ENCODE peak calls at places on chromosomes 3 and 15, in five cellular contexts. K is BJ, Y is sigmoid colon, M is foreskin fibroblast, N is stomach. B is an unnamed sample.

GRCh38 chr3:39191103-39191502 is 1.3 kb downstream of the XIRP1 start:
- DNase-seq in K (no peak), Y (no peak), M (no peak), N (no peak), B (no peak)

GRCh38 chr15:40743921-40744809 is 10.9 kb downstream of the RMDN3 start:
- DNase-seq in K (no peak), Y (peak), M (peak), N (no peak), B (peak)

GRCh38 chr3:59334585-59334984 is 284.8 kb upstream of the CFAP20DC start:
- DNase-seq in K (peak), Y (no peak), M (no peak), N (no peak), B (no peak)

GRCh38 chr15:26867199-26868007 is 541 bp downstream of the GABRA5 start:
- DNase-seq in K (no peak), Y (no peak), M (no peak), N (no peak), B (no peak)

GRCh38 chr15:78808550-78808949 is 2.7 kb downstream of the ADAMTS7 start:
- DNase-seq in K (no peak), Y (no peak), M (peak), N (no peak), B (peak)

GRCh38 chr3:30075514-30075913 is 530.9 kb upstream of the TGFBR2 start:
- DNase-seq in K (no peak), Y (no peak), M (no peak), N (no peak), B (no peak)

GRCh38 chr15:71232411-71232810 is 117.1 kb downstream of the THSD4 start:
- DNase-seq in K (no peak), Y (no peak), M (no peak), N (no peak), B (no peak)

GRCh38 chr3:123618076-123618703 is 33.3 kb upstream of the HACD2 start:
- DNase-seq in K (no peak), Y (no peak), M (no peak), N (no peak), B (no peak)

GRCh38 chr3:38348903-38349302 is 2.3 kb downstream of the XYLB start:
- DNase-seq in K (no peak), Y (no peak), M (peak), N (no peak), B (no peak)

GRCh38 chr15:37028609-37029287 is 71.6 kb downstream of the MEIS2 start:
- DNase-seq in K (peak), Y (no peak), M (peak), N (no peak), B (no peak)

GRCh38 chr15:48358229-48358641 is 27.0 kb downstream of the DUT start:
- DNase-seq in K (no peak), Y (no peak), M (no peak), N (no peak), B (no peak)

GRCh38 chr3:168250415-168250861 is 154.7 kb upstream of the GOLIM4 start:
- DNase-seq in K (no peak), Y (no peak), M (peak), N (no peak), B (no peak)

GRCh38 chr3:4841783-4842440 is 137.3 kb upstream of the BHLHE40 start:
- DNase-seq in K (no peak), Y (no peak), M (no peak), N (no peak), B (no peak)

GRCh38 chr3:81910244-81910852 is 148.9 kb upstream of the GBE1 start:
- DNase-seq in K (no peak), Y (no peak), M (peak), N (no peak), B (peak)

GRCh38 chr15:75775296-75776074 is 62.8 kb upstream of the CSPG4 start:
- DNase-seq in K (no peak), Y (no peak), M (no peak), N (no peak), B (peak)

GRCh38 chr3:63043631-63044030 is 168.4 kb upstream of the CADPS start:
- DNase-seq in K (no peak), Y (no peak), M (no peak), N (no peak), B (no peak)

GRCh38 chr3:38555926-38556325 is 59.8 kb downstream of the EXOG start:
- DNase-seq in K (no peak), Y (peak), M (no peak), N (no peak), B (no peak)

GRCh38 chr3:194065119-194065392 is 70.9 kb upstream of the HES1 start:
- DNase-seq in K (no peak), Y (no peak), M (no peak), N (no peak), B (no peak)

GRCh38 chr15:57288926-57289650 is 87.2 kb upstream of the CGNL1 start:
- DNase-seq in K (peak), Y (no peak), M (peak), N (no peak), B (no peak)

GRCh38 chr3:81214626-81215025 is 546.8 kb downstream of the GBE1 start:
- DNase-seq in K (no peak), Y (no peak), M (peak), N (no peak), B (no peak)

GRCh38 chr3:45689787-45690145 is 570 bp downstream of the SACM1L start:
- DNase-seq in K (no peak), Y (no peak), M (no peak), N (no peak), B (no peak)

GRCh38 chr3:40741729-40742128 is 217.0 kb downstream of the ZNF621 start:
- DNase-seq in K (no peak), Y (peak), M (no peak), N (no peak), B (peak)

GRCh38 chr3:149090907-149091306 is 4.6 kb upstream of the HLTF start:
- DNase-seq in K (no peak), Y (no peak), M (no peak), N (no peak), B (no peak)

GRCh38 chr15:71195242-71195641 is 80.0 kb downstream of the THSD4 start:
- DNase-seq in K (no peak), Y (no peak), M (no peak), N (no peak), B (no peak)

GRCh38 chr3:73401058-73401457 is 223.7 kb downstream of the PDZRN3 start:
- DNase-seq in K (peak), Y (no peak), M (peak), N (no peak), B (no peak)

GRCh38 chr3:194659778-194660177 is 12.2 kb downstream of the LSG1 start:
- DNase-seq in K (no peak), Y (no peak), M (no peak), N (no peak), B (no peak)

GRCh38 chr3:31189330-31189729 is 294.9 kb upstream of the GADL1 start:
- DNase-seq in K (no peak), Y (no peak), M (no peak), N (no peak), B (no peak)

GRCh38 chr15:67202091-67202490 is 52.4 kb downstream of the AAGAB start:
- DNase-seq in K (no peak), Y (no peak), M (no peak), N (no peak), B (no peak)

GRCh38 chr3:197829397-197830045 is 38.5 kb downstream of the LRCH3 start:
- DNase-seq in K (no peak), Y (no peak), M (no peak), N (no peak), B (no peak)

GRCh38 chr3:16828815-16829214 is 55.9 kb upstream of the PLCL2 start:
- DNase-seq in K (no peak), Y (no peak), M (peak), N (peak), B (peak)

GRCh38 chr3:77345009-77345408 is 305.1 kb downstream of the ROBO2 start:
- DNase-seq in K (no peak), Y (no peak), M (no peak), N (no peak), B (no peak)

GRCh38 chr15:51076898-51077564 is 17.7 kb downstream of the TNFAIP8L3 start:
- DNase-seq in K (no peak), Y (peak), M (peak), N (peak), B (no peak)

GRCh38 chr3:17945799-17946381 is 203.5 kb upstream of the TBC1D5 start:
- DNase-seq in K (no peak), Y (no peak), M (no peak), N (no peak), B (no peak)

GRCh38 chr3:127800508-127800907 is 21.8 kb downstream of the MGLL start:
- DNase-seq in K (no peak), Y (no peak), M (peak), N (no peak), B (peak)

GRCh38 chr3:50336452-50337174 is 4.0 kb downstream of the RASSF1 start:
- DNase-seq in K (no peak), Y (no peak), M (no peak), N (peak), B (peak)

GRCh38 chr3:134037168-134037567 is 7.4 kb upstream of the SLCO2A1 start:
- DNase-seq in K (no peak), Y (peak), M (no peak), N (no peak), B (no peak)

GRCh38 chr15:26472661-26473060 is 300.2 kb downstream of the GABRB3 start:
- DNase-seq in K (no peak), Y (no peak), M (no peak), N (no peak), B (no peak)

GRCh38 chr3:33722626-33723370 is 4.7 kb upstream of the CLASP2 start:
- DNase-seq in K (no peak), Y (no peak), M (peak), N (no peak), B (no peak)

GRCh38 chr3:102195198-102195948 is 239.4 kb upstream of the ZPLD1 start:
- DNase-seq in K (no peak), Y (no peak), M (no peak), N (peak), B (no peak)

GRCh38 chr3:171838218-171838720 is 4.9 kb upstream of the TMEM212 start:
- DNase-seq in K (no peak), Y (peak), M (peak), N (no peak), B (no peak)
- H3K4me3 ChIP-seq in K (peak), Y (no peak), M (peak), N (no peak), B (no peak)

DNA sequence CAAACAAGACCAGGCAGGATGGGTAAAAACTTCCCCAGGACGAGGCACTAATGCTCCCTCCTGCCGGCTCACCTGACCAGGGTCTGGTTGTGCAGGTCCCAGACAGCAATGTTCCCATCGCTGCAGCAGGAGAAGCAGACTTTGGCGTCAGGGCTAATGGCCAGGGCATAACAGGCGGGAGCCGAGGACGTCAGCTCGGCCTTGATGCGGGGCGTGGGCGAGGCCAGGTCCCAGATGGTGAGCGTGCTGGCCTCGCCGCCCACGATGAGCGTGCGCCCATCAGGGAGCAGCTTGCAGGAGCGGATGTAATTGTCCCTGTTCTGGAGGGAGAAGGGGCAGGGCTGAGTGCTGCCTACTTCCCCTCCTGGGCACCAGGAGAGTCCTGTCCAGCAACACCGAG is 43.4 kb downstream of the TLE3 start:
- DNase-seq in K (no peak), Y (peak), M (no peak), N (no peak), B (no peak)
- H3K4me3 ChIP-seq in K (no peak), Y (no peak), M (no peak), N (no peak), B (no peak)

GRCh38 chr3:99931059-99931458 is 113.4 kb downstream of the CMSS1 start:
- DNase-seq in K (no peak), Y (no peak), M (no peak), N (no peak), B (no peak)

GRCh38 chr3:99925584-99925983 is 107.9 kb downstream of the CMSS1 start:
- DNase-seq in K (no peak), Y (peak), M (peak), N (peak), B (no peak)

GRCh38 chr3:99929409-99930139 is 111.9 kb downstream of the CMSS1 start:
- DNase-seq in K (no peak), Y (peak), M (peak), N (no peak), B (no peak)

GRCh38 chr3:99927651-99928390 is 110.2 kb downstream of the CMSS1 start:
- DNase-seq in K (no peak), Y (no peak), M (no peak), N (no peak), B (no peak)

DNA sequence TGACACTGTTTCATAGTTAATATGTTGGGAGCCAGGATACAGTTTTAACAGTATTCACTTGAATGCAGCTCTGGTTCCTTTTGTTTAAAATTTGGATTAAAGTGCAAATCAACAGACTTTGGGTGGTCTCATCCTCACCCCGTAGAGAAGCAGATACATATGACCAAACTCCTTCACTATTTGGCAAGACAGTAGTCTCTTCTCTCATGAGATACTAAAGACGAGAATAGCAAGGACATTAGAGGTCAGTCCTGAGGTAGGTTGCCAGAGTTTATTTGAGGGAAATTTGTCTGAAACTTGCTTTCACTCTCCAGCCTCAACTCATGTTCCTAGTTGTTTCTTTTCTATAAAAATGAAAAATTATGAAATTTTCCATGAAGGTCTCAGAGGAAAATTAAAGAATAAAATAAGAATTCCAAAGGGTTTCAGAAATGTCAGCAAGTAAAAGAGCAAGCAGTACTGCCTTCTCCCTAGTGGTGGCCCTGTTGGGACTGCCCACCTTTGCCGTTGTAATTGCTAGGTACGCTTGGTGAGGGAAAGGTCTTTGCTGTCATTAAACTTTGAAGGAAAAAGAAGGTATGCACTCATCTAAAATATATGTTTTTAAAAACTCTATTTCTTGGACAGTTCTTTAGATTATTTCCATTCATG is 111.2 kb downstream of the CMSS1 start:
- DNase-seq in K (no peak), Y (no peak), M (no peak), N (no peak), B (no peak)
- H3K4me3 ChIP-seq in K (no peak), Y (no peak), M (no peak), N (no peak), B (no peak)

GRCh38 chr3:64163019-64163754 is 62.1 kb downstream of the PRICKLE2 start:
- DNase-seq in K (no peak), Y (no peak), M (no peak), N (no peak), B (no peak)
- H3K4me3 ChIP-seq in K (no peak), Y (no peak), M (no peak), N (no peak), B (no peak)

GRCh38 chr15:29244544-29244943 is 25.1 kb downstream of the NSMCE3 start:
- DNase-seq in K (no peak), Y (no peak), M (no peak), N (no peak), B (no peak)

GRCh38 chr15:29242466-29243242 is 27.0 kb downstream of the NSMCE3 start:
- DNase-seq in K (no peak), Y (no peak), M (no peak), N (no peak), B (no peak)
- H3K4me3 ChIP-seq in K (no peak), Y (no peak), M (no peak), N (no peak), B (no peak)

GRCh38 chr3:58011580-58011979 is 3.4 kb downstream of the FLNB start:
- DNase-seq in K (no peak), Y (no peak), M (no peak), N (no peak), B (no peak)

GRCh38 chr3:58013973-58014649 is 5.9 kb downstream of the FLNB start:
- DNase-seq in K (peak), Y (peak), M (peak), N (peak), B (no peak)

GRCh38 chr3:58010562-58010961 is 2.3 kb downstream of the FLNB start:
- DNase-seq in K (no peak), Y (no peak), M (no peak), N (no peak), B (no peak)

GRCh38 chr3:58013099-58013498 is 4.9 kb downstream of the FLNB start:
- DNase-seq in K (no peak), Y (no peak), M (no peak), N (no peak), B (no peak)

DNA sequence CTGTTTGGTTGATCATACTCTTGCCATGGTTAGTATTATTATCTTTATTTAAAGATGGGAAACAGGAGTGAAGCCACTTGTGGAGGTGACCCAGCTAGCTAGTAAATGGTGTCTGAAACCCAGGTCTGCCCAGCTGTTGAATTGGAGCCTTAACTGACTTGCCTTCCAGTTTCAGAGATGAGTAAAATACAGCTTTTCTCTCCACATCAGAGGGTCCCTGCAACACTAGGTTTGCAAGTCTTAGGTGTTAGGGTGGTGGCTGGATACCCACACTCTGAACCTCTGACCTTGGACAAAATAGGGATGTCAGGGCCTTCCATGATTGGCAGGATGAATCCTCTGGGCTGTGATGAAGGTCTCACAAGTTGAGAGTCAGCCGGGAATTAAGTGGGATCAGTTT is 4.1 kb downstream of the FLNB start:
- DNase-seq in K (no peak), Y (no peak), M (no peak), N (no peak), B (no peak)
- H3K4me3 ChIP-seq in K (no peak), Y (no peak), M (no peak), N (no peak), B (no peak)

DNA sequence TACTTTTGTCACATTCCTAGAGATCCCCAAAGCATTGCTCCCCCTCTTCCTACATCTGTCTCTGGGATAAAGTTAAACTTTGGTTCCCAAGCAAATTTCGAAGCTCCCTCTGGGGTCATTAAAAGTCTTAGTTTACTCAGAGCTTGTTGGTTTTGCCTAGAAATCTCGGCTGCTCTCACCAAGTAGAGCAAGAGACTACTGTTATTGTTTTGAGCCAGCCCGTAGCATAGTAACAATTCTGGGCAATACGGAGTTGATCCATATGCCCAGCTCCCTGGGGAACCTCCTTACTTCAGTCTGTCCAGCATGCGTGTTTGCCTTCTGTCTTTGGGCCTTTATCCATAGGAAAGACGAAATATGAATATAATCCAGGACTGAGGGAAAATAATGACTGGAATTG is 10.0 kb upstream of the P3H2 start:
- DNase-seq in K (no peak), Y (no peak), M (no peak), N (no peak), B (no peak)
- H3K4me3 ChIP-seq in K (no peak), Y (no peak), M (no peak), N (no peak), B (no peak)

DNA sequence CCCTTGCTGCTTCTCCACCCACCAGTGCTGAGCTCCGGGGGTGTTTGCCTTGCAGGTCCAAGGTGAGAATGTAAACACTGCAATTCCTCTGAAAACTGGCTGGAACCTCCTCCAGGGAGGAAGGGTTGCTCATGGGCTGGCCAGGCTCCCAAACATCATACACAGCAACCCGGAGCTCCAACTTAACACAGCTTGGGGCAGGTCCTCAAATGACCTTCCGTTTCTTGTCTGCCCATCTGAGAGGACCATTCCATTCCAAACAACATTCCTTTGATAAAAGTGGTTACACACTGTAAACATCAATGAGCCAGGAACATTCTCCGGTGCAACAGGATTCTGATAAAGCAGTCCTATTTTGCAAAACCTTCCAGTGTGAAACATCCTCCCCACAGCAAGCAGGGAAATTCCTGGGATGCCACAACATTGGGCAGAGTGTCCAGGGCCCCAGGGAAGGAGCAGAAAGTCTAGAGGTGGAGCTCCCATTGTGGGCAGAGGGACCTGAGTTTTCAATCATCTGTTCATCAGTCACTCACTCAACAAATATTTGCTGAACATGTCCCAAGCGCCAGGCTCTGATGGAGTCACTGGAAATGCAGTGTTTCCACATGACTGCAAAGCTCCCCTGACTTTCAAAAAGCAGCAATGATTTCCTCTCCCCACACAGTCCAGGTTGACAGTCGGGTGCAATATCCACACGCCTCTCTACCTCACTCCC is 7.3 kb upstream of the HEG1 start:
- DNase-seq in K (peak), Y (no peak), M (peak), N (peak), B (no peak)
- H3K4me3 ChIP-seq in K (no peak), Y (no peak), M (no peak), N (no peak), B (no peak)

B was measured in Jurkat, Clone E6-1.